ENCODE peak calls at places on chromosomes 11 and 22, in nine cellular contexts. T is fibroblast of the aortic adventitia; N is osteocyte; B is colonic mucosa; J is transverse colon; U is epithelial cell of proximal tubule; G is CD4-positive, alpha-beta T cell; W is CD8-positive, alpha-beta T cell; A is H9. Q is an unnamed sample.

GRCh38 chr22:45316796-45317526 is 7.2 kb downstream of the FAM118A start:
- DNase-seq in T (no peak), N (no peak), B (no peak), J (no peak), U (no peak), G (no peak), W (no peak), A (no peak), Q (no peak)

GRCh38 chr11:26043665-26044064 is 288.3 kb upstream of the ANO3 start:
- DNase-seq in T (no peak), N (no peak), B (no peak), J (no peak), U (no peak), G (no peak), W (no peak), A (no peak), Q (no peak)

GRCh38 chr11:58927393-58928081 is 11.8 kb upstream of the GLYATL1 start:
- DNase-seq in T (peak), N (no peak), B (peak), J (peak), U (no peak), G (no peak), W (no peak), A (peak), Q (no peak)

GRCh38 chr22:23903328-23903971 is 9.3 kb downstream of the MIF start:
- DNase-seq in T (no peak), N (no peak), B (no peak), J (no peak), U (no peak), G (no peak), W (no peak), A (no peak), Q (peak)

GRCh38 chr11:24267015-24267414 is 229.8 kb upstream of the LUZP2 start:
- DNase-seq in T (no peak), N (no peak), B (no peak), J (no peak), U (no peak), G (no peak), W (no peak), A (no peak), Q (no peak)

GRCh38 chr22:45908961-45909360 is 68.0 kb downstream of the WNT7B start:
- DNase-seq in T (no peak), N (no peak), B (no peak), J (no peak), U (no peak), G (no peak), W (no peak), A (no peak), Q (no peak)

GRCh38 chr11:12008790-12009616 is 577 bp upstream of the DKK3 start:
- DNase-seq in T (no peak), N (no peak), B (no peak), J (peak), U (no peak), G (no peak), W (no peak), A (peak), Q (no peak)

GRCh38 chr11:74278721-74279148 is 32.7 kb downstream of the P4HA3 start:
- DNase-seq in T (peak), N (no peak), B (no peak), J (peak), U (peak), G (no peak), W (no peak), A (no peak), Q (peak)

GRCh38 chr11:115226556-115226955 is 277.7 kb downstream of the CADM1 start:
- DNase-seq in T (no peak), N (peak), B (no peak), J (no peak), U (peak), G (no peak), W (no peak), A (peak), Q (peak)

GRCh38 chr22:46196268-46196667 is 45.9 kb downstream of the PPARA start:
- DNase-seq in T (no peak), N (no peak), B (peak), J (peak), U (no peak), G (no peak), W (no peak), A (no peak), Q (no peak)

GRCh38 chr11:89583580-89583979 is 92.4 kb upstream of the NOX4 start:
- DNase-seq in T (no peak), N (no peak), B (no peak), J (no peak), U (no peak), G (no peak), W (no peak), A (no peak), Q (no peak)

GRCh38 chr11:117930668-117931330 is 1.6 kb upstream of the TMPRSS13 start:
- DNase-seq in T (no peak), N (no peak), B (no peak), J (no peak), U (no peak), G (no peak), W (no peak), A (no peak), Q (no peak)

GRCh38 chr22:37226087-37226486 is 13.8 kb upstream of the SSTR3 start:
- DNase-seq in T (no peak), N (no peak), B (no peak), J (no peak), U (no peak), G (no peak), W (no peak), A (no peak), Q (no peak)

GRCh38 chr22:37224757-37225420 is 12.6 kb upstream of the SSTR3 start:
- DNase-seq in T (no peak), N (no peak), B (no peak), J (no peak), U (no peak), G (no peak), W (no peak), A (no peak), Q (no peak)

GRCh38 chr22:37223965-37224551 is 11.8 kb upstream of the SSTR3 start:
- DNase-seq in T (no peak), N (no peak), B (no peak), J (no peak), U (no peak), G (no peak), W (no peak), A (no peak), Q (no peak)

GRCh38 chr22:37226514-37226913 is 14.2 kb upstream of the SSTR3 start:
- DNase-seq in T (no peak), N (no peak), B (no peak), J (no peak), U (no peak), G (no peak), W (no peak), A (no peak), Q (no peak)

GRCh38 chr22:37225481-37225880 is 13.2 kb upstream of the SSTR3 start:
- DNase-seq in T (no peak), N (no peak), B (no peak), J (peak), U (no peak), G (no peak), W (no peak), A (no peak), Q (no peak)
- TF ChIP-seq CTCF in T (no peak), N (peak), B (no peak), J (no peak), U (peak), G (no peak), W (no peak), A (peak), Q (no peak)

DNA sequence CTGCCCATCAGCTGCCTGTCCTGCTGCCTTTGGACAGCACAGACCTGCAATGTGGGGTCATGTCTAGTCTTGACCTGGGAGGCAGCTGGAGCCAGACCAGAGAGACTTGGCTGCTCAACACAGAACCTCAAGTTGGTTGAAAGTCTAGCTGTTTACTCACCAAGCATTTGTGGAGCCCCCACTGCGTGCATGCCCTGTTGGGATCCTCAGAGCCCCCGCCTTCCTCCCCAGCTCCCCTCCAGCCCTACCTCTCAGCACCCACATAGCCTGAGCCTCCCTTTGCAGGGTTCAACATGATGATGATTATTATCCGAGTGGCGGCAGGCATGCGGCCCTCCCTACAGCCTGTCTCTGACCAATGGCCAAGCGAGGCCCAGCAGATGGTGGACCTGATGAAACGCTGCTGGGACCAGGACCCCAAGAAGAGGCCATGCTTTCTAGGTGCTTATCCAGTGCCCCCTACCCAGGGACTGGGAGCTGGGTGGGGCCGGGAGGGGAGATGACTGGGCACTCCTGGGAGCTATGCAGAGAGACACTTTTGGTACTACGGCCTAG is 8.3 kb downstream of the ANKK1 start:
- DNase-seq in T (no peak), N (peak), B (no peak), J (no peak), U (no peak), G (no peak), W (no peak), A (no peak), Q (no peak)
- TF ChIP-seq CTCF in T (no peak), N (no peak), B (no peak), J (no peak), U (no peak), G (no peak), W (no peak), A (no peak), Q (no peak)

DNA sequence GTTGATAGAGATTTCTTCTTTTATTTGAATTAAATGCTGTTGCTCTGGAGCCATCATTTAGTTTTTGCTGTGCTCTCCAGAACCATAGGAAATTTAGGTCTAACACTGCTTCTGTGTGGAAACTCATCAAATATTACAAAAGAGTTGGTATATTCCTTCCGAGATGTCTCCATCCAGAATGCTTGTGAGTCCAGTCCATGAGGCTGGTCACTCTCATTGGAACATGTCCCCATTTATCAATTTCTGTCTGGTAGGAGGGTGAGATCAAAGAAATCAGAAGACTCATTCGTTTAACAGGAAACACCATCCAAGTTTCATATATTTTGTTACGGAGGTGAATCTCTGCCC is 52.4 kb upstream of the LMO2 start:
- DNase-seq in T (no peak), N (no peak), B (no peak), J (no peak), U (no peak), G (no peak), W (no peak), A (no peak), Q (no peak)
- TF ChIP-seq CTCF in T (no peak), N (no peak), B (no peak), J (no peak), U (no peak), G (no peak), W (no peak), A (no peak), Q (no peak)

GRCh38 chr11:43937434-43938411 is 4.7 kb upstream of the C11orf96 start:
- DNase-seq in T (peak), N (no peak), B (no peak), J (no peak), U (peak), G (no peak), W (no peak), A (no peak), Q (peak)
- TF ChIP-seq CTCF in T (peak), N (no peak), B (no peak), J (no peak), U (peak), G (no peak), W (no peak), A (peak), Q (peak)

DNA sequence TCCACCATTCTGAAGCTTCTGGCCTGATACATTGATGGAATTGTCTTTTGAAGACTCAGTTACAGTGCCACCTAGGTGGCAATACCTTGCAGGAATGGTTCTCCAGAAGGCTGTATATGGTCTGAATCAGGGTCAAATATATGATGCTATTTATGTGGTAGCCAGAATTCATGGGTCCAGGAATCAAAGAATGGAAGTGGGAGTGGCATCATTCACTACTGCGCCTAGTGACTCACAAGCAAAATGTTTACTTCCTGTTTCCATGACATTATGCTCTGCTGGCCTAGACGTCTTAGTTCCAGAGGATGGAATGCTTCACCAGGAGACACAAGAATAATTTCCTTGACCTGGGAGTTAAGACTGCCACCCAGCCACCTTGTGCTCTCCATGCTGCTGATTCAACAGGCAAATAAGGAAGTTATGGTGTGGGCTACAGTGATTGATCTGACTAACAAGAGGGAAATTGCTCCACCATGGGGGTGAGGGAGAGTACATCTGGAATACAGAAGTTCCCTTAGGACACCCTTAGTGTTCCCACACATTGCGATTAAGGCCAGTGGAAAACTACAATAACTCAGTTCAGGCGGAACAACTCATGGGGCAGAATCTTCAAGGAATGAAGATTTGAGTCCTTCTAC is 491.8 kb downstream of the ETS1 start:
- DNase-seq in T (peak), N (no peak), B (no peak), J (no peak), U (peak), G (no peak), W (no peak), A (no peak), Q (peak)
- TF ChIP-seq CTCF in T (no peak), N (no peak), B (no peak), J (no peak), U (peak), G (no peak), W (no peak), A (peak), Q (no peak)

DNA sequence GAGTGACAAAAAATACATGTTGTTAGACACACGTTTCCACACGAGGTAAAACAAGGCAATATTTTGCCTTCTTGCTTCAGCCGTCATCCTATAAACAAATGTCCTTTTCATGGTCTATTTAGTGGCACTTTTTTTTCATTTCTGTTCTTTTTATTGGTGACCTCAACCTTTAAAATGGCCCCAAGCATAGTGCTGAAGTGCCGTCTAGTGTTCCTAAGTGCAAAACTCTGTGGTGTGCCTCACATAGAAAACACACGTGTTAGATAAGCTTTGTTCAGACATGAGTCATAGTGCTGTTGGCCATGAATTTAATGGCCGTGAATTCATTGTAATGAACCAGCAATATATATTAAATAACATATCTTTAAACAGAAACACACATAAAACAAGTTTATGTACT is 15.6 kb downstream of the OVCH2 start:
- DNase-seq in T (peak), N (no peak), B (no peak), J (no peak), U (no peak), G (no peak), W (no peak), A (no peak), Q (peak)
- TF ChIP-seq CTCF in T (no peak), N (peak), B (no peak), J (no peak), U (no peak), G (no peak), W (no peak), A (peak), Q (no peak)

DNA sequence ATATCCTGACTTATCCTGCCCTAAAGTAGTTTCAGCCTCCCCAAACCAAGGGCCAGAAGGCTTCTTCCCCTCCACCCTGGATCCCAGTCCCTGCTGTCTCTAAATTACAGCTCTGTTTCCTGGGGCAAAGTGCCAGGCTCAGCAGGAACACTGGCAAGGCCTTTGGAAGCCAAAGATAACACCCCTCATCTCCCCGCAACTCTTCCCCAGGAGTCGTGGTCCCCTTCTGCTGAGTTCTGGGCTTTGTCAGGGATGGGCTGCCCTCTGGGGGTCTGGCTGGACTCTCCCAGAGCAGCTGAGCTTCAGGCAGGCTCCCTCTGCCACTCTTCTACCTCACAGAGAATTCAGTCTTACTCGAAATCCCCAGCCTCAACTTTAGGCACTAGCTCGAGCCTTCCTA is 53.8 kb upstream of the AMPD3 start:
- DNase-seq in T (peak), N (no peak), B (no peak), J (no peak), U (no peak), G (no peak), W (no peak), A (no peak), Q (no peak)
- TF ChIP-seq CTCF in T (no peak), N (peak), B (no peak), J (no peak), U (no peak), G (no peak), W (no peak), A (peak), Q (no peak)

GRCh38 chr22:43533131-43533530 is 121.3 kb downstream of the MPPED1 start:
- DNase-seq in T (no peak), N (peak), B (no peak), J (no peak), U (no peak), G (no peak), W (no peak), A (no peak), Q (no peak)
- TF ChIP-seq CTCF in T (no peak), N (no peak), B (no peak), J (no peak), U (no peak), G (no peak), W (no peak), A (no peak), Q (no peak)

Q was measured in MCF 10A.